ENCODE peak calls at places on chromosomes 5 and 9, in seven cellular contexts. X is IMR-90; K is stimulated activated effector memory CD8-positive, alpha-beta T cell treated with anti-CD3 and anti-CD28 coated beads, Interleukin-12 subunit alpha, Interleukin-12 subunit beta, amount 100 ng/mL, for 72 hours; F is mucosa of gallbladder; Q is iris pigment epithelial cell; W is SHP77; Y is EL. P is an unnamed sample.

GRCh38 chr5:150105898-150106615 is 19.7 kb upstream of the CSF1R start:
- DNase-seq in X (no peak), K (peak), F (peak), Q (no peak), W (no peak), Y (no peak), P (no peak)

GRCh38 chr5:112976432-112977309 is at the start of gene DCP2:
- DNase-seq in X (peak), K (peak), F (peak), Q (peak), W (peak), Y (peak), P (peak)

GRCh38 chr5:132776932-132777208 is 169 bp downstream of the SEPTIN8 start:
- DNase-seq in X (no peak), K (no peak), F (no peak), Q (no peak), W (no peak), Y (no peak), P (no peak)

GRCh38 chr9:12681620-12682019 is 11.6 kb upstream of the TYRP1 start:
- DNase-seq in X (peak), K (no peak), F (no peak), Q (peak), W (no peak), Y (peak), P (no peak)

GRCh38 chr5:907366-907765 is 14.7 kb downstream of the TRIP13 start:
- DNase-seq in X (no peak), K (no peak), F (no peak), Q (no peak), W (no peak), Y (no peak), P (no peak)

GRCh38 chr9:7212101-7212500 is 454.3 kb downstream of the KDM4C start:
- DNase-seq in X (no peak), K (no peak), F (no peak), Q (no peak), W (no peak), Y (no peak), P (peak)

GRCh38 chr5:176427971-176428370 is 11.6 kb upstream of the CLTB start:
- DNase-seq in X (peak), K (no peak), F (no peak), Q (no peak), W (no peak), Y (peak), P (no peak)

GRCh38 chr9:99515874-99516656 is 294.0 kb downstream of the SEC61B start:
- DNase-seq in X (no peak), K (no peak), F (no peak), Q (no peak), W (no peak), Y (no peak), P (no peak)

GRCh38 chr9:129884220-129885017 is 49.2 kb downstream of the USP20 start:
- DNase-seq in X (peak), K (peak), F (peak), Q (peak), W (peak), Y (peak), P (peak)

GRCh38 chr9:36928670-36929349 is 105.3 kb downstream of the PAX5 start:
- DNase-seq in X (peak), K (no peak), F (no peak), Q (peak), W (no peak), Y (peak), P (peak)

GRCh38 chr9:20292002-20292401 is 330.3 kb downstream of the MLLT3 start:
- DNase-seq in X (peak), K (no peak), F (no peak), Q (peak), W (no peak), Y (peak), P (peak)

GRCh38 chr9:126861707-126862460 is 1.4 kb downstream of the ZBTB34 start:
- DNase-seq in X (peak), K (no peak), F (no peak), Q (no peak), W (no peak), Y (peak), P (no peak)

GRCh38 chr9:10252174-10252573 is 360.6 kb downstream of the PTPRD start:
- DNase-seq in X (no peak), K (no peak), F (peak), Q (peak), W (no peak), Y (no peak), P (peak)

GRCh38 chr5:139806111-139806510 is 10.5 kb downstream of the PSD2 start:
- DNase-seq in X (no peak), K (no peak), F (no peak), Q (no peak), W (no peak), Y (no peak), P (no peak)

GRCh38 chr5:35651002-35651756 is 33.5 kb downstream of the SPEF2 start:
- DNase-seq in X (peak), K (peak), F (peak), Q (peak), W (peak), Y (peak), P (peak)

GRCh38 chr5:51043740-51044139 is 339.5 kb upstream of the ISL1 start:
- DNase-seq in X (no peak), K (no peak), F (no peak), Q (no peak), W (no peak), Y (no peak), P (no peak)

GRCh38 chr5:78899922-78900362 is 85.2 kb downstream of the ARSB start:
- DNase-seq in X (peak), K (peak), F (peak), Q (peak), W (peak), Y (peak), P (peak)

GRCh38 chr5:50726475-50727148 is 60.2 kb downstream of the PARP8 start:
- DNase-seq in X (no peak), K (no peak), F (no peak), Q (no peak), W (no peak), Y (no peak), P (peak)

GRCh38 chr9:134134949-134135342 is 936 bp upstream of the WDR5 start:
- DNase-seq in X (no peak), K (peak), F (no peak), Q (no peak), W (no peak), Y (no peak), P (no peak)

GRCh38 chr5:54643679-54644078 is 126.1 kb downstream of the SNX18 start:
- DNase-seq in X (peak), K (no peak), F (no peak), Q (peak), W (no peak), Y (peak), P (peak)

P was measured in astrocyte of the hippocampus.